ENCODE peak calls at places on chromosomes 16 and 17, in seven cellular contexts. One of them, this sample, is unnamed.

GRCh38 chr16:83143788-83144187 is 517.0 kb downstream of the CDH13 start:
- DNase-seq in GM12878: no peak
- DNase-seq in IMR-90: peak
- DNase-seq in GM12891: no peak
- DNase-seq in adrenal gland: no peak
- DNase-seq in transverse colon: peak
- DNase-seq in A549: no peak
- DNase-seq in this sample: no peak

GRCh38 chr17:12813680-12814079 is 24.4 kb downstream of the ARHGAP44 start:
- DNase-seq in GM12878: no peak
- DNase-seq in IMR-90: no peak
- DNase-seq in GM12891: no peak
- DNase-seq in adrenal gland: no peak
- DNase-seq in transverse colon: no peak
- DNase-seq in A549: no peak
- DNase-seq in this sample: no peak

GRCh38 chr16:53893731-53894435 is 189.9 kb downstream of the FTO start:
- DNase-seq in GM12878: no peak
- DNase-seq in IMR-90: peak
- DNase-seq in GM12891: no peak
- DNase-seq in adrenal gland: peak
- DNase-seq in transverse colon: peak
- DNase-seq in A549: no peak
- DNase-seq in this sample: no peak

GRCh38 chr17:6712058-6712853 is 913 bp downstream of the SLC13A5 start:
- DNase-seq in GM12878: no peak
- DNase-seq in IMR-90: no peak
- DNase-seq in GM12891: no peak
- DNase-seq in adrenal gland: no peak
- DNase-seq in transverse colon: no peak
- DNase-seq in A549: no peak
- DNase-seq in this sample: no peak

GRCh38 chr17:2090804-2091534 is 36.1 kb downstream of the HIC1 start:
- DNase-seq in GM12878: no peak
- DNase-seq in IMR-90: peak
- DNase-seq in GM12891: no peak
- DNase-seq in adrenal gland: no peak
- DNase-seq in transverse colon: peak
- DNase-seq in A549: peak
- DNase-seq in this sample: no peak

GRCh38 chr16:78775161-78775561 is 675.7 kb downstream of the WWOX start:
- DNase-seq in GM12878: no peak
- DNase-seq in IMR-90: no peak
- DNase-seq in GM12891: no peak
- DNase-seq in adrenal gland: no peak
- DNase-seq in transverse colon: no peak
- DNase-seq in A549: no peak
- DNase-seq in this sample: no peak

GRCh38 chr17:12790806-12791148 is 1.5 kb downstream of the ARHGAP44 start:
- DNase-seq in GM12878: no peak
- DNase-seq in IMR-90: no peak
- DNase-seq in GM12891: no peak
- DNase-seq in adrenal gland: no peak
- DNase-seq in transverse colon: peak
- DNase-seq in A549: no peak
- DNase-seq in this sample: no peak

GRCh38 chr17:34252138-34252889 is 2.8 kb upstream of the CCL2 start:
- DNase-seq in GM12878: peak
- DNase-seq in IMR-90: peak
- DNase-seq in GM12891: peak
- DNase-seq in adrenal gland: peak
- DNase-seq in transverse colon: peak
- DNase-seq in A549: peak
- DNase-seq in this sample: no peak

GRCh38 chr17:1032391-1032790 is 35.5 kb downstream of the TIMM22 start:
- DNase-seq in GM12878: no peak
- DNase-seq in IMR-90: no peak
- DNase-seq in GM12891: no peak
- DNase-seq in adrenal gland: no peak
- DNase-seq in transverse colon: no peak
- DNase-seq in A549: no peak
- DNase-seq in this sample: no peak

GRCh38 chr16:78484509-78485058 is 385.1 kb downstream of the WWOX start:
- DNase-seq in GM12878: no peak
- DNase-seq in IMR-90: no peak
- DNase-seq in GM12891: no peak
- DNase-seq in adrenal gland: no peak
- DNase-seq in transverse colon: no peak
- DNase-seq in A549: no peak
- DNase-seq in this sample: no peak

GRCh38 chr16:65453646-65454045 is 331.8 kb upstream of the CDH11 start:
- DNase-seq in GM12878: no peak
- DNase-seq in IMR-90: no peak
- DNase-seq in GM12891: no peak
- DNase-seq in adrenal gland: no peak
- DNase-seq in transverse colon: no peak
- DNase-seq in A549: no peak
- DNase-seq in this sample: no peak

GRCh38 chr17:27460196-27460725 is 4.0 kb downstream of the KSR1 start:
- DNase-seq in GM12878: no peak
- DNase-seq in IMR-90: no peak
- DNase-seq in GM12891: no peak
- DNase-seq in adrenal gland: no peak
- DNase-seq in transverse colon: no peak
- DNase-seq in A549: no peak
- DNase-seq in this sample: no peak

GRCh38 chr16:1746693-1747195 is 24.6 kb downstream of the NME3 start:
- DNase-seq in GM12878: no peak
- DNase-seq in IMR-90: no peak
- DNase-seq in GM12891: no peak
- DNase-seq in adrenal gland: no peak
- DNase-seq in transverse colon: no peak
- DNase-seq in A549: no peak
- DNase-seq in this sample: no peak
- TF ChIP-seq POLR2A in GM12878: no peak
- TF ChIP-seq POLR2A in IMR-90: no peak
- TF ChIP-seq POLR2A in GM12891: no peak
- TF ChIP-seq POLR2A in adrenal gland: no peak
- TF ChIP-seq POLR2A in transverse colon: no peak
- TF ChIP-seq POLR2A in A549: no peak
- TF ChIP-seq POLR2A in this sample: no peak

GRCh38 chr17:65666869-65667268 is 105.4 kb upstream of the AXIN2 start:
- DNase-seq in GM12878: no peak
- DNase-seq in IMR-90: peak
- DNase-seq in GM12891: no peak
- DNase-seq in adrenal gland: no peak
- DNase-seq in transverse colon: no peak
- DNase-seq in A549: no peak
- DNase-seq in this sample: no peak
- TF ChIP-seq POLR2A in GM12878: no peak
- TF ChIP-seq POLR2A in IMR-90: no peak
- TF ChIP-seq POLR2A in GM12891: no peak
- TF ChIP-seq POLR2A in adrenal gland: no peak
- TF ChIP-seq POLR2A in transverse colon: no peak
- TF ChIP-seq POLR2A in A549: no peak
- TF ChIP-seq POLR2A in this sample: no peak

GRCh38 chr16:47726031-47726675 is 265.0 kb downstream of the PHKB start:
- DNase-seq in GM12878: no peak
- DNase-seq in IMR-90: peak
- DNase-seq in GM12891: no peak
- DNase-seq in adrenal gland: no peak
- DNase-seq in transverse colon: no peak
- DNase-seq in A549: no peak
- DNase-seq in this sample: no peak
- TF ChIP-seq POLR2A in GM12878: no peak
- TF ChIP-seq POLR2A in IMR-90: no peak
- TF ChIP-seq POLR2A in GM12891: no peak
- TF ChIP-seq POLR2A in adrenal gland: no peak
- TF ChIP-seq POLR2A in transverse colon: no peak
- TF ChIP-seq POLR2A in A549: no peak
- TF ChIP-seq POLR2A in this sample: no peak

GRCh38 chr16:35252356-35252936 is 1793.0 kb downstream of the TP53TG3F start:
- DNase-seq in GM12878: no peak
- DNase-seq in IMR-90: peak
- DNase-seq in GM12891: no peak
- DNase-seq in adrenal gland: no peak
- DNase-seq in transverse colon: no peak
- DNase-seq in A549: no peak
- DNase-seq in this sample: peak

GRCh38 chr16:35258381-35258780 is 1799.0 kb downstream of the TP53TG3F start:
- DNase-seq in GM12878: no peak
- DNase-seq in IMR-90: no peak
- DNase-seq in GM12891: no peak
- DNase-seq in adrenal gland: no peak
- DNase-seq in transverse colon: no peak
- DNase-seq in A549: no peak
- DNase-seq in this sample: no peak

GRCh38 chr16:35255186-35255803 is 1795.9 kb downstream of the TP53TG3F start:
- DNase-seq in GM12878: no peak
- DNase-seq in IMR-90: no peak
- DNase-seq in GM12891: no peak
- DNase-seq in adrenal gland: no peak
- DNase-seq in transverse colon: no peak
- DNase-seq in A549: no peak
- DNase-seq in this sample: no peak

DNA sequence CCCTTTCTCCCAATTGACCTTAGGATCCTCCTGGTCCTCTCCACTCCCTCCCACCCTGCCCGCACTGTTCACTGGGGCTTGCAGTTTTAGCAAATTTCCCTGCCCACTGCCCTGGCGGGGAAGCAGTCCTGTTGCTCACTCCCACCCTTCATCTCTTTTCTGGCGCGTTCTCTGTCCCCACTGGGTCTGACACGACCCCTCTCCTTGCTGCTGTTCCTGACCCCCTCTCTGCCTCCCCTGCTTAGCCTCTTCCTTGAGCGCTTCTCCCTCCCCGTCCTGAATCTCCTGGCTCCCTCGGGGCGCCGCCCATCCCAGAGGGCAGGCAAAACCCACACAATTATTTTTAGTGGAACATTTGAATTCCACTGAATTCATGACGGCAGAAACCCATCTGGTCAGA is 1796.4 kb downstream of the TP53TG3F start:
- DNase-seq in GM12878: no peak
- DNase-seq in IMR-90: no peak
- DNase-seq in GM12891: no peak
- DNase-seq in adrenal gland: no peak
- DNase-seq in transverse colon: no peak
- DNase-seq in A549: no peak
- DNase-seq in this sample: no peak
- TF ChIP-seq POLR2A in GM12878: no peak
- TF ChIP-seq POLR2A in IMR-90: no peak
- TF ChIP-seq POLR2A in GM12891: no peak
- TF ChIP-seq POLR2A in adrenal gland: no peak
- TF ChIP-seq POLR2A in transverse colon: no peak
- TF ChIP-seq POLR2A in A549: no peak
- TF ChIP-seq POLR2A in this sample: no peak

GRCh38 chr17:73308017-73308823 is 3.6 kb downstream of the CDC42EP4 start:
- DNase-seq in GM12878: no peak
- DNase-seq in IMR-90: peak
- DNase-seq in GM12891: no peak
- DNase-seq in adrenal gland: peak
- DNase-seq in transverse colon: peak
- DNase-seq in A549: peak
- DNase-seq in this sample: peak
- TF ChIP-seq POLR2A in GM12878: no peak
- TF ChIP-seq POLR2A in IMR-90: no peak
- TF ChIP-seq POLR2A in GM12891: no peak
- TF ChIP-seq POLR2A in adrenal gland: peak
- TF ChIP-seq POLR2A in transverse colon: no peak
- TF ChIP-seq POLR2A in A549: no peak
- TF ChIP-seq POLR2A in this sample: no peak

DNA sequence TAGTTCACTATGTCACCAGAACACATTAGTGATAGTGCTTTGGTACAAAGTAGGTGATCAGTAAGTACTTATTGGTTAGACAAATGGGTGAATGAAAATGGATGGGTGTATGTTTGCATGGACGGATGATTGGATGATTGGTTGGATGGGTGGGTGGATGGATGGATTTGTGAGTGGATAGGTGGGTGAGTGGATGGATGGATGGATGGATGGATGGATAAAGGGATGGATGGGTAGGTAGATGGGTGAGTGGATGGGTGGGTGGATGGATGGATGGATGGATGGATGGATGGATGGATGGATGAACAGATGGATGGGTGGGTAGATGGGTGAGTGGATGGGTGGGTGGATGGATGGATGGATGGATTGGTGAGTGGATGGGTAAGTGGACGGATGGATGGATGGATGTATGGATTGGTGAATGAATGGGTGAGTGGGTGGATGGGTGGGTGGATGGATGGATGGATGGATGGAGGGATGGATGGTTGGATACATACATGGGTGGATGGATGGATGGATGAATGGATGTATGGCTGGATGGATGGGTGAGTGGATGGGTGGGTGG is 225.3 kb upstream of the GSE1 start:
- DNase-seq in GM12878: no peak
- DNase-seq in IMR-90: no peak
- DNase-seq in GM12891: no peak
- DNase-seq in adrenal gland: no peak
- DNase-seq in transverse colon: no peak
- DNase-seq in A549: no peak
- DNase-seq in this sample: no peak
- TF ChIP-seq POLR2A in GM12878: no peak
- TF ChIP-seq POLR2A in IMR-90: no peak
- TF ChIP-seq POLR2A in GM12891: no peak
- TF ChIP-seq POLR2A in adrenal gland: no peak
- TF ChIP-seq POLR2A in transverse colon: no peak
- TF ChIP-seq POLR2A in A549: no peak
- TF ChIP-seq POLR2A in this sample: no peak

DNA sequence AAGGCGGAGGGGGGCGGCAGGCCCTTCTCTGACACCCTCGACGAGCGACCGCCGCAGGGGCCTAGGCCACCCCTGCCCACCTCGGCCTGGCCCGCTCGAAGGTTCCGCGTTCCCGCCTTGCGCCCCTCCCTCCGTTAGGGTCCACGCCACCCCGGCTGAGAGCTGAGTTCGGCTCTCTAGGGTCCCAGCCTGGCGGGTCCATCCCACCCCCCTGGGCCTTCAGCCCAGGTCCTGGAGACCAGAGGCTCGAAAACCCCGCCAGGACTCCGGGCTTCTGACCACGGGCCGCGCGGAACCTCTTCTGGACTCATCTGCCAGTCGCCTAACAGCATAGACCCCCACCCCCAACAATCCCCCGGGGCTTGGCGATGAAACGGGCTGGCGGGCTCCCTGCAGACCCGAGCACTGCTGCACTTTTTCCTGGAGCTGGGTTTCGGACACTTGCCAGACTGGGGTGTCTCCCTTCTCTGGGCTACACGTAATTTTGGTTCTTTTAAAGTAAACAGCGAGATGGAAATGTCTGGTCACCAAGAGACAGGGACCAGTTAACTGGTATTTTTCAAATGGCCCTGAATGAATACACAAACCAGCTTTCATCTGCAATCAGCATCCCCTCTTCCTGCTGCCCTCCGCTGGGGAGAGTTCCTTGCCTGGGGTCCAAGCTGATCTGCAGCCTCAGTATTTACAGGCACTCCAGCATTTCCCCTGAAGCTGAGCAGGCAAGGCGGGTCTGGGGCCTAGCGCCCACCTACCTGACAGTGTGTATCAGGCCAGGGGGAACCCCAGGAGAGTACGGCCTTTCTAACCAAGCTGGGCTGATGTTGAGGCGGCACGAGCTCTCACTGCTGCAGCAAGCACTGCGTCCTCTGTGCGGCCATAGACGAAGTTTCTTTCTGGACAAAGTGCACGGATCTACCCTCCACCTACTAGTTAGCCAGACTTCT is 597 bp upstream of the TRIM65 start:
- DNase-seq in GM12878: no peak
- DNase-seq in IMR-90: no peak
- DNase-seq in GM12891: no peak
- DNase-seq in adrenal gland: no peak
- DNase-seq in transverse colon: peak
- DNase-seq in A549: no peak
- DNase-seq in this sample: no peak
- TF ChIP-seq POLR2A in GM12878: peak
- TF ChIP-seq POLR2A in IMR-90: no peak
- TF ChIP-seq POLR2A in GM12891: no peak
- TF ChIP-seq POLR2A in adrenal gland: no peak
- TF ChIP-seq POLR2A in transverse colon: no peak
- TF ChIP-seq POLR2A in A549: no peak
- TF ChIP-seq POLR2A in this sample: no peak